ENCODE peak calls at places on chromosomes 5 and 9, in nine cellular contexts. One of them, this sample, is unnamed.

GRCh38 chr5:6096101-6096500 is 282.2 kb downstream of the MED10 start:
- DNase-seq in NT2/D1: no peak
- DNase-seq in breast epithelium: no peak
- DNase-seq in lower lobe of right lung: no peak
- DNase-seq in ascending aorta: no peak
- DNase-seq in tibial artery: no peak
- DNase-seq in left ventricle myocardium inferior: no peak
- DNase-seq in PC-3: no peak
- DNase-seq in CD4-positive, CD25-positive, alpha-beta regulatory T cell: no peak
- DNase-seq in this sample: no peak

GRCh38 chr5:5421149-5421960 is 1.1 kb upstream of the ICE1 start:
- DNase-seq in NT2/D1: no peak
- DNase-seq in breast epithelium: no peak
- DNase-seq in lower lobe of right lung: no peak
- DNase-seq in ascending aorta: no peak
- DNase-seq in tibial artery: no peak
- DNase-seq in left ventricle myocardium inferior: no peak
- DNase-seq in PC-3: no peak
- DNase-seq in CD4-positive, CD25-positive, alpha-beta regulatory T cell: peak; percentile 34
- DNase-seq in this sample: no peak

GRCh38 chr9:10366171-10366779 is 246.5 kb downstream of the PTPRD start:
- DNase-seq in NT2/D1: peak; percentile 38
- DNase-seq in breast epithelium: no peak
- DNase-seq in lower lobe of right lung: no peak
- DNase-seq in ascending aorta: no peak
- DNase-seq in tibial artery: no peak
- DNase-seq in left ventricle myocardium inferior: no peak
- DNase-seq in PC-3: peak; percentile 66
- DNase-seq in CD4-positive, CD25-positive, alpha-beta regulatory T cell: no peak
- DNase-seq in this sample: no peak

GRCh38 chr5:159975462-159976019 is 33.4 kb upstream of the TTC1 start:
- DNase-seq in NT2/D1: no peak
- DNase-seq in breast epithelium: no peak
- DNase-seq in lower lobe of right lung: no peak
- DNase-seq in ascending aorta: peak; percentile 82
- DNase-seq in tibial artery: no peak
- DNase-seq in left ventricle myocardium inferior: no peak
- DNase-seq in PC-3: peak; percentile 66
- DNase-seq in CD4-positive, CD25-positive, alpha-beta regulatory T cell: no peak
- DNase-seq in this sample: no peak

GRCh38 chr5:133048993-133049725 is 2.7 kb upstream of the HSPA4 start:
- DNase-seq in NT2/D1: no peak
- DNase-seq in breast epithelium: no peak
- DNase-seq in lower lobe of right lung: no peak
- DNase-seq in ascending aorta: no peak
- DNase-seq in tibial artery: no peak
- DNase-seq in left ventricle myocardium inferior: no peak
- DNase-seq in PC-3: no peak
- DNase-seq in CD4-positive, CD25-positive, alpha-beta regulatory T cell: no peak
- DNase-seq in this sample: no peak

GRCh38 chr5:82885657-82886389 is 191.4 kb downstream of the TMEM167A start:
- DNase-seq in NT2/D1: no peak
- DNase-seq in breast epithelium: no peak
- DNase-seq in lower lobe of right lung: no peak
- DNase-seq in ascending aorta: no peak
- DNase-seq in tibial artery: no peak
- DNase-seq in left ventricle myocardium inferior: no peak
- DNase-seq in PC-3: peak; percentile 88
- DNase-seq in CD4-positive, CD25-positive, alpha-beta regulatory T cell: no peak
- DNase-seq in this sample: no peak

GRCh38 chr5:73094415-73094814 is 26.0 kb upstream of the TMEM171 start:
- DNase-seq in NT2/D1: no peak
- DNase-seq in breast epithelium: no peak
- DNase-seq in lower lobe of right lung: no peak
- DNase-seq in ascending aorta: no peak
- DNase-seq in tibial artery: no peak
- DNase-seq in left ventricle myocardium inferior: no peak
- DNase-seq in PC-3: no peak
- DNase-seq in CD4-positive, CD25-positive, alpha-beta regulatory T cell: no peak
- DNase-seq in this sample: no peak

GRCh38 chr9:136947955-136948510 is 3.0 kb downstream of the C8G start:
- DNase-seq in NT2/D1: no peak
- DNase-seq in breast epithelium: no peak
- DNase-seq in lower lobe of right lung: no peak
- DNase-seq in ascending aorta: no peak
- DNase-seq in tibial artery: no peak
- DNase-seq in left ventricle myocardium inferior: peak; percentile 71
- DNase-seq in PC-3: peak; percentile 36
- DNase-seq in CD4-positive, CD25-positive, alpha-beta regulatory T cell: no peak
- DNase-seq in this sample: peak; percentile 65

GRCh38 chr5:50709471-50709870 is 43.0 kb downstream of the PARP8 start:
- DNase-seq in NT2/D1: no peak
- DNase-seq in breast epithelium: no peak
- DNase-seq in lower lobe of right lung: no peak
- DNase-seq in ascending aorta: no peak
- DNase-seq in tibial artery: no peak
- DNase-seq in left ventricle myocardium inferior: no peak
- DNase-seq in PC-3: no peak
- DNase-seq in CD4-positive, CD25-positive, alpha-beta regulatory T cell: no peak
- DNase-seq in this sample: no peak

GRCh38 chr5:6820851-6821479 is 107.7 kb downstream of the TENT4A start:
- DNase-seq in NT2/D1: peak; percentile 65
- DNase-seq in breast epithelium: no peak
- DNase-seq in lower lobe of right lung: no peak
- DNase-seq in ascending aorta: no peak
- DNase-seq in tibial artery: no peak
- DNase-seq in left ventricle myocardium inferior: no peak
- DNase-seq in PC-3: peak; percentile 60
- DNase-seq in CD4-positive, CD25-positive, alpha-beta regulatory T cell: peak; percentile 32
- DNase-seq in this sample: no peak

DNA sequence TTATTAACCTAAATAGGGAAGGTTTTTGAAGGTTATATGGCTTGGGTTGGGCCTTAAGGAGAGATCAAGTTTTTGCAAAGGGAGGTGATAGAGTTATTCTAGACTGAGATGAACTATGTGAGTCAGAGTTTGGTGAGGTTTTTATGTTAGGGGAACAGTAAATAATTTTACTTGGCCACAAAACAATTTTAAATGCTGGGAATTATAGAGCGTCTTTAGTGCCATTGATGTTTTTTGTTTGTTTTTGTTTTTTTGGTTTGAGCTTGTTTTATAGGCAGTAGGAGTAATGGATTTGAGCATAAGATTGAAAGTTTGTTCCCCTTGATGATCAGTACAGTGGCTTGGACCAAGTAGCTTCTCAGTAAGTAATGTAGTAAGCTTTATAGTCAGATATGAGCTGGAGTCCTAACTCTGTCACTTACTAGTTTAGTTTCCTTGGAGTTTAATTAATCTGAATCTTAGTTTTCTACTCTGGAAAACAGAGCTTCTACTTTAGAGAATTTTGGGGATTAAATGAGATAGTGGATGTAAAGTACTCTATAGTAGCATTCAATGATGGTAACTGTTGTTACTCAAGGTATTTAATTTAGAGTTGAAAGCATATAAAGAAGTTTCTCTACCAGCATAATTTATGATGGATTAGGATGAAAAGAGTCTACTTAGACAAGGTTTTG is 2.9 kb downstream of the NAA35 start:
- DNase-seq in NT2/D1: no peak
- DNase-seq in breast epithelium: no peak
- DNase-seq in lower lobe of right lung: no peak
- DNase-seq in ascending aorta: no peak
- DNase-seq in tibial artery: no peak
- DNase-seq in left ventricle myocardium inferior: no peak
- DNase-seq in PC-3: no peak
- DNase-seq in CD4-positive, CD25-positive, alpha-beta regulatory T cell: no peak
- DNase-seq in this sample: no peak
- H3K4me1 ChIP-seq in NT2/D1: no peaks in the 10 kb centered on the region
- H3K4me1 ChIP-seq in breast epithelium: no peaks in the 10 kb centered on the region
- H3K4me1 ChIP-seq in lower lobe of right lung: peaks cover 27% of the 10 kb centered on the region
- H3K4me1 ChIP-seq in ascending aorta: peaks cover 20% of the 10 kb centered on the region
- H3K4me1 ChIP-seq in tibial artery: peaks cover 16% of the 10 kb centered on the region
- H3K4me1 ChIP-seq in left ventricle myocardium inferior: peaks cover 64% of the 10 kb centered on the region
- H3K4me1 ChIP-seq in PC-3: peaks cover 21% of the 10 kb centered on the region
- H3K4me1 ChIP-seq in CD4-positive, CD25-positive, alpha-beta regulatory T cell: peaks cover 31% of the 10 kb centered on the region
- H3K4me1 ChIP-seq in this sample: peaks cover 29% of the 10 kb centered on the region

GRCh38 chr5:18653216-18653752 is 1019.0 kb downstream of the TAF11L14 start:
- DNase-seq in NT2/D1: no peak
- DNase-seq in breast epithelium: no peak
- DNase-seq in lower lobe of right lung: no peak
- DNase-seq in ascending aorta: no peak
- DNase-seq in tibial artery: no peak
- DNase-seq in left ventricle myocardium inferior: no peak
- DNase-seq in PC-3: no peak
- DNase-seq in CD4-positive, CD25-positive, alpha-beta regulatory T cell: no peak
- DNase-seq in this sample: no peak

DNA sequence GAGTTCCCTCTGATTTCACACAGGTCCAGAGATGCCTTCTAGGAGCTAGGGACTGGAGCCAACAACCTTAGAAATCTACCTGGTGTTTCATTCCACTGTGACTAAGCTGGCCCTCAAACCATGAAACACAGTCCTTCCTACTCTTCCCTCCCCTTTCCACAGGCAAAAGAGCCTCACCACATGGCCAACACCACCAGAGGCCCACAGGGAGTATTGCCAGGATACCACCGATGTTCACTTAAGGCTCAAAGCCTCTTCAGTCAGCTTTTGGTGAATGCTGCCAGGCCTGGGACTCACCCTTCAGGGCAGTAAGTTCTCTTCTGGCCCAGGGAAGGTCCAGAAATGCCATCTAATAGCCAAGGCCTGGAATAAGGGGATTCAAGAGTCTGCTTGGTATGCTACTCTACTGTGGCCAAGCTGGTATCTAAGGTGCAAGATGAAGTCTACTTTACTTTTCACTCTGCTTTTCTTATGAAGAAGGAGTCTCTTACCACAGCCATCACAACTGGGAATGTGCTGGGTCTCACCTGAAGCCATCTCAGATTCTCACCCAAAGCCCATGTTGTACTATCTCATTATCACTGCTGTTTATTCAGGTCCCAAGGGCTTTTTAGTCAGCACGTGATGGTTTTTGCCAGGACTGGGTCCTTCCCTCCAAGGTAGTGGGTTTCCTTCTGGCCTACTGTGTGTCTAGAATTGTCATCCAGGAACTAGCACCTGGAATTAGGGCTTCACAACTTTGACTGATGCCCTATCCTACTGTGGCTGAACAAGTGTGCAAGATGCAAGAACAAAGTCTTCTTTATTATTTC is 1018.4 kb downstream of the TAF11L14 start:
- DNase-seq in NT2/D1: no peak
- DNase-seq in breast epithelium: no peak
- DNase-seq in lower lobe of right lung: no peak
- DNase-seq in ascending aorta: no peak
- DNase-seq in tibial artery: no peak
- DNase-seq in left ventricle myocardium inferior: no peak
- DNase-seq in PC-3: no peak
- DNase-seq in CD4-positive, CD25-positive, alpha-beta regulatory T cell: no peak
- DNase-seq in this sample: no peak
- H3K36me3 ChIP-seq in NT2/D1: no peaks in the 10 kb centered on the region
- H3K36me3 ChIP-seq in breast epithelium: no peaks in the 10 kb centered on the region
- H3K36me3 ChIP-seq in lower lobe of right lung: no peaks in the 10 kb centered on the region
- H3K36me3 ChIP-seq in ascending aorta: no peaks in the 10 kb centered on the region
- H3K36me3 ChIP-seq in tibial artery: no peaks in the 10 kb centered on the region
- H3K36me3 ChIP-seq in left ventricle myocardium inferior: no peaks in the 10 kb centered on the region
- H3K36me3 ChIP-seq in PC-3: no peaks in the 10 kb centered on the region
- H3K36me3 ChIP-seq in CD4-positive, CD25-positive, alpha-beta regulatory T cell: no peaks in the 10 kb centered on the region
- H3K36me3 ChIP-seq in this sample: no peaks in the 10 kb centered on the region

GRCh38 chr9:128214571-128215490 is 11.7 kb downstream of the DNM1 start:
- DNase-seq in NT2/D1: no peak
- DNase-seq in breast epithelium: no peak
- DNase-seq in lower lobe of right lung: no peak
- DNase-seq in ascending aorta: no peak
- DNase-seq in tibial artery: no peak
- DNase-seq in left ventricle myocardium inferior: no peak
- DNase-seq in PC-3: peak; percentile 44
- DNase-seq in CD4-positive, CD25-positive, alpha-beta regulatory T cell: no peak
- DNase-seq in this sample: peak; percentile 86
- H3K4me1 ChIP-seq in NT2/D1: peaks cover 21% of the 10 kb centered on the region
- H3K4me1 ChIP-seq in breast epithelium: no peaks in the 10 kb centered on the region
- H3K4me1 ChIP-seq in lower lobe of right lung: peaks cover 20% of the 10 kb centered on the region
- H3K4me1 ChIP-seq in ascending aorta: peaks cover 2% of the 10 kb centered on the region
- H3K4me1 ChIP-seq in tibial artery: peaks cover 10% of the 10 kb centered on the region
- H3K4me1 ChIP-seq in left ventricle myocardium inferior: peaks cover 28% of the 10 kb centered on the region
- H3K4me1 ChIP-seq in PC-3: peaks cover 10% of the 10 kb centered on the region
- H3K4me1 ChIP-seq in CD4-positive, CD25-positive, alpha-beta regulatory T cell: peaks cover 15% of the 10 kb centered on the region
- H3K4me1 ChIP-seq in this sample: peaks cover 42% of the 10 kb centered on the region

GRCh38 chr5:17219431-17219830 is 2.0 kb downstream of the BASP1 start:
- DNase-seq in NT2/D1: no peak
- DNase-seq in breast epithelium: no peak
- DNase-seq in lower lobe of right lung: no peak
- DNase-seq in ascending aorta: no peak
- DNase-seq in tibial artery: no peak
- DNase-seq in left ventricle myocardium inferior: no peak
- DNase-seq in PC-3: no peak
- DNase-seq in CD4-positive, CD25-positive, alpha-beta regulatory T cell: no peak
- DNase-seq in this sample: no peak

GRCh38 chr5:17216974-17217325 is 481 bp upstream of the BASP1 start:
- DNase-seq in NT2/D1: no peak
- DNase-seq in breast epithelium: no peak
- DNase-seq in lower lobe of right lung: peak; percentile 56
- DNase-seq in ascending aorta: peak; percentile 73
- DNase-seq in tibial artery: peak; percentile 47
- DNase-seq in left ventricle myocardium inferior: no peak
- DNase-seq in PC-3: peak; percentile 48
- DNase-seq in CD4-positive, CD25-positive, alpha-beta regulatory T cell: no peak
- DNase-seq in this sample: no peak

GRCh38 chr5:17219006-17219422 is 1.6 kb downstream of the BASP1 start:
- DNase-seq in NT2/D1: no peak
- DNase-seq in breast epithelium: no peak
- DNase-seq in lower lobe of right lung: no peak
- DNase-seq in ascending aorta: no peak
- DNase-seq in tibial artery: no peak
- DNase-seq in left ventricle myocardium inferior: no peak
- DNase-seq in PC-3: peak; percentile 70
- DNase-seq in CD4-positive, CD25-positive, alpha-beta regulatory T cell: no peak
- DNase-seq in this sample: no peak

GRCh38 chr5:17217421-17218352 is at the start of gene BASP1:
- DNase-seq in NT2/D1: peak; percentile 63
- DNase-seq in breast epithelium: no peak
- DNase-seq in lower lobe of right lung: peak; percentile 85
- DNase-seq in ascending aorta: peak; percentile 89
- DNase-seq in tibial artery: peak; percentile 69
- DNase-seq in left ventricle myocardium inferior: peak; percentile 73
- DNase-seq in PC-3: peak; percentile 83
- DNase-seq in CD4-positive, CD25-positive, alpha-beta regulatory T cell: peak; percentile 31
- DNase-seq in this sample: peak; percentile 19

DNA sequence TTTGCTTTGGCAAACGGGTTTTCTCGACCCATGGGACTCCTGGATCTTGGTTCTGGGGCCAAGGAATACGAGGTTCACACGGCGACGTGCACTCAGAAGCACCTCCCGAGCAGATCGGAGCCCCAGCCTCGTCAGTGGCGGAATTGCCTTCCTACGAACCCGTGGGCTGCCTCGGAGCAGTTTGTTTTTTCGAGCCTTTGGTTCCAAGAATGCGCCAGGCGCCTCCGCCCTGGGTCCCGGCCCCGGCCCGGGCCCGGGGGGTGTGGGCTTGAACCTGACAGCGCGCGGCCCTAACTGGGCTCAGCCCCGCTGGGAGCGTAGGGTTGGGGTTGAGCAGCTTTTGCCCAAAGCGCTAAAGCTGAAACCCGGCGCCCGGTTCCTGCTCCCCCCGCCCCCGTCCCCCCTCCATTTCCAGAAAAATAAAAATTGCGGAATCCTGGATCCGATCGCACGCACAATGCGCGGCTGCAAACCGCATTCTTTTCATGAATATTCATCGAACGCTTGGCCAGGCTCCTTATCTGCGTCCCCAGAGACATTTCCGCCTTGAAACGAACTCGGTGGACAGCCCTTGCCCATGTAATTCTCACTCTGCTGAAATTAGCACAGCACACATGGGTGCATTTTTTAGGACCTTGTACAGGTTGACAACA is 1.0 kb downstream of the BASP1 start:
- DNase-seq in NT2/D1: no peak
- DNase-seq in breast epithelium: no peak
- DNase-seq in lower lobe of right lung: peak; percentile 54
- DNase-seq in ascending aorta: peak; percentile 84
- DNase-seq in tibial artery: peak; percentile 54
- DNase-seq in left ventricle myocardium inferior: peak; percentile 23
- DNase-seq in PC-3: peak; percentile 63
- DNase-seq in CD4-positive, CD25-positive, alpha-beta regulatory T cell: no peak
- DNase-seq in this sample: no peak
- H3K36me3 ChIP-seq in NT2/D1: peaks cover 13% of the 10 kb centered on the region
- H3K36me3 ChIP-seq in breast epithelium: no peaks in the 10 kb centered on the region
- H3K36me3 ChIP-seq in lower lobe of right lung: no peaks in the 10 kb centered on the region
- H3K36me3 ChIP-seq in ascending aorta: no peaks in the 10 kb centered on the region
- H3K36me3 ChIP-seq in tibial artery: no peaks in the 10 kb centered on the region
- H3K36me3 ChIP-seq in left ventricle myocardium inferior: no peaks in the 10 kb centered on the region
- H3K36me3 ChIP-seq in PC-3: peaks cover 15% of the 10 kb centered on the region
- H3K36me3 ChIP-seq in CD4-positive, CD25-positive, alpha-beta regulatory T cell: no peaks in the 10 kb centered on the region
- H3K36me3 ChIP-seq in this sample: no peaks in the 10 kb centered on the region